ENCODE peak calls at places on chromosomes 7 and 10, in four cellular contexts. N is choroid plexus epithelial cell, H is IMR-90, U is GM06990. O is an unnamed sample.

GRCh38 chr10:22321156-22321711 is 335 bp downstream of the BMI1 start:
- DNase-seq in N (peak; percentile 83), U (peak; percentile 85), H (peak; percentile 71), O (peak; percentile 69)

GRCh38 chr7:54831644-54832095 is 72.7 kb upstream of the SEC61G start:
- DNase-seq in N (peak; percentile 32), H (no peak), U (no peak), O (no peak)

GRCh38 chr10:69640196-69640980 is 10.3 kb downstream of the FAM241B start:
- DNase-seq in U (no peak), H (no peak), N (peak; percentile 46), O (no peak)

GRCh38 chr10:129056734-129057689 is 410.0 kb upstream of the MGMT start:
- DNase-seq in U (no peak), N (no peak), H (no peak), O (no peak)

GRCh38 chr10:6204063-6204340 is 1.3 kb downstream of the PFKFB3 start:
- DNase-seq in U (peak; percentile 56), N (no peak), H (no peak), O (no peak)

GRCh38 chr7:91348686-91349085 is 84.5 kb downstream of the FZD1 start:
- DNase-seq in U (no peak), N (peak; percentile 90), H (peak; percentile 4), O (peak; percentile 63)

GRCh38 chr7:151902306-151902705 is 25.4 kb upstream of the PRKAG2 start:
- DNase-seq in U (no peak), H (no peak), N (no peak), O (no peak)

GRCh38 chr10:75450062-75450429 is 18.6 kb downstream of the LRMDA start:
- DNase-seq in N (no peak), H (no peak), U (no peak), O (no peak)

GRCh38 chr7:79454325-79454960 is 976 bp upstream of the MAGI2 start:
- DNase-seq in N (peak; percentile 65), H (peak; percentile 66), U (no peak), O (peak; percentile 49)

GRCh38 chr7:36188266-36188665 is 35.2 kb downstream of the EEPD1 start:
- DNase-seq in H (no peak), N (no peak), U (no peak), O (no peak)

GRCh38 chr7:36185092-36185491 is 32.0 kb downstream of the EEPD1 start:
- DNase-seq in N (no peak), U (no peak), H (no peak), O (no peak)

GRCh38 chr7:36185732-36186131 is 32.7 kb downstream of the EEPD1 start:
- DNase-seq in H (peak; percentile 42), U (no peak), N (no peak), O (peak; percentile 39)

GRCh38 chr7:36186359-36186758 is 33.3 kb downstream of the EEPD1 start:
- DNase-seq in H (peak; percentile 61), U (no peak), N (no peak), O (no peak)

GRCh38 chr7:36186841-36187240 is 33.8 kb downstream of the EEPD1 start:
- DNase-seq in H (peak; percentile 50), N (no peak), U (no peak), O (no peak)
- H3K4me3 ChIP-seq in H (no peak overlapping the region), N (no peak overlapping the region), U (no peak overlapping the region), O (no peak overlapping the region)

GRCh38 chr7:124662372-124662771 is 103.2 kb downstream of the GPR37 start:
- DNase-seq in U (no peak), H (no peak), N (no peak), O (no peak)

GRCh38 chr7:124667754-124668153 is 97.8 kb downstream of the GPR37 start:
- DNase-seq in H (no peak), U (no peak), N (no peak), O (no peak)

GRCh38 chr7:124667312-124667711 is 98.3 kb downstream of the GPR37 start:
- DNase-seq in H (peak; percentile 52), N (no peak), U (no peak), O (no peak)

DNA sequence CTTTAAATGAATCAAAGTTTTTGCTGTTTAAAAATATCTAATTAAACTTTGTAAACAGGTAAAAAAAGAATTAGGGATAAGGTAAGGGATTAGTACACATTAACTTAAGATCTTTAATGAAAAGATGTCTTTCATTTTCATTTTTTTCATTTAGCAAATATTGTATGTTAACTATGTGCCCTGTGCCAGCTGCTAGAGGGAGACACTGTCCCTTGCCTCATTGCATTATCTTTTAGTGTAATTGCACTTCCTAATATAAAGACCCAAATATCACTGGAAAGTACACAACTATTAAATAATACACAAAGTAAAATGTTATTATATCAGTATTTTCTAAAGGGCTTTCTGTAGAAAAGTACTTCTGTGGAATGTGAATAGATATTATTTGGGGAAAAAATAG is 102.7 kb downstream of the GPR37 start:
- DNase-seq in U (no peak), N (no peak), H (no peak), O (no peak)
- TF ChIP-seq CTCF in U (no peak), N (peak; percentile 17), H (no peak), O (no peak)

GRCh38 chr10:73244866-73245477 is 2.1 kb downstream of the DNAJC9 start:
- DNase-seq in H (no peak), N (peak; percentile 10), U (no peak), O (peak; percentile 15)
- H3K4me3 ChIP-seq in H (no peak overlapping the region), N (peak overlapping the region; percentile 15), U (peak overlapping the region; percentile 88), O (peak overlapping the region; percentile 88)

DNA sequence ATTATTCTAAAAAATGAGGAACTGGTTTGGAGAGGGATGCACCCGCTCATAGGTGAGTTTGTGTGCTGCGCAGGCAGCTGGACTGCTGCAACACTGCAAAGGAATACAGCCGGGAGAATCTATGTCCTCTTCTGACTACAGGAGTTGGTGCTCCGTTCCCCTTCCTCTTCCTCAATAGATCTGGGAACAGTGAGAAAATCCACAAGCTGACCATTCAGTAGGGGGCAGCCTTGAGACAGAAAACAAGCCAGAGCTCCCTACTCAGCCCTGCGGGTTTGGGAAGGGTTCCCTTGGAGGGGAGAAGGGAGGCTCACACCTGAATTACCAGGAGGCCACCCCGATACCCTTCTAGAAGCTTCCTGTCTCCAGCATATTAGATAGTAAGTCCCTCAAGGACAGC is 87.3 kb upstream of the FOXI2 start:
- DNase-seq in N (peak; percentile 8), H (no peak), U (no peak), O (peak; percentile 5)
- TF ChIP-seq CTCF in N (peak; percentile 44), H (no peak), U (no peak), O (peak; percentile 23)

GRCh38 chr7:92809397-92810241 is 26.8 kb downstream of the CDK6 start:
- DNase-seq in H (peak; percentile 97), N (peak; percentile 97), U (peak; percentile 61), O (peak; percentile 95)
- H3K4me3 ChIP-seq in H (no peak overlapping the region), N (no peak overlapping the region), U (peak overlapping the region; percentile 40), O (no peak overlapping the region)

DNA sequence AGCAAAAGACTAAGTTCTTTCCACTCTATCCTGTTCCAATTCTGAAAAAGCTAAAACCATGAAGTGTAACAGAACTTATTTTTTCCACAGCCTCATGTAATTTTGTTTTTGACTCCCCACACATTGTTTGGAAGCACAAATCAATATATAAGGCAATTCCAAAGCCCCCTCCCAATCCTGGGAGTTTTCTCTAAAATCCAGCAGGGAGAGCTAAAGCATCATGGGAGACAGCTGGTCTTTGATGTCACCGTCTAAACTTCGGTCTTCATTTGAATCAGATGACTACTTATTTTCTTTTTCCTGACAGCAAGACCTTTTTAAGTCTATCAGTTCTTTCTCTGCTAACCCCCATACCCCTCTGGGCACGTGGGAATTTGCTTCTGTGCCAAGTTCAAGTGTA is 33.3 kb upstream of the PON1 start:
- DNase-seq in U (no peak), H (no peak), N (peak; percentile 44), O (no peak)
- TF ChIP-seq CTCF in U (no peak), H (peak; percentile 27), N (peak; percentile 57), O (no peak)

GRCh38 chr10:1061930-1062769 is 6.0 kb downstream of the WDR37 start:
- DNase-seq in H (peak; percentile 54), U (no peak), N (peak; percentile 63), O (no peak)
- H3K4me3 ChIP-seq in H (no peak overlapping the region), U (no peak overlapping the region), N (no peak overlapping the region), O (no peak overlapping the region)

DNA sequence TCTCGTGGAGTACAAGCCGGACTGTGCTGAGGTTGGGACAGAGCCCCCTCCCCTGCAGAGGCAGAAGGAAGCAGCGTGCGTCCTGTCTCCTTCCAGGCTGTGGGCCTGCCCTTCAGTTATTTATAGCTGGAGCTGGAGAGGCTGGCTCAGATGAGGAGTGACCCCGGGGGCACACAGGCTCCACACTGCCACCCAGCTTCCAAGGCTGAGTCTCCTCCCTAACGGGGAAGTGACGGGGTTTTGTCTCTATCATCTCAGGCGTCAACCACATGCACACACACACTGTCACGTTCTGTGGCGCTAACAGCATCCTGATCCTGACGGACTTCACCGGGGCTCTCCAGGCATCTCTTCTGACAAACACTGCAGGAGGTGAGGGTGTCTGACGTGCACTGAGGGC is 25.4 kb downstream of the AMZ1 start:
- DNase-seq in N (peak; percentile 27), U (no peak), H (no peak), O (no peak)
- TF ChIP-seq CTCF in N (peak; percentile 36), U (no peak), H (no peak), O (no peak)

DNA sequence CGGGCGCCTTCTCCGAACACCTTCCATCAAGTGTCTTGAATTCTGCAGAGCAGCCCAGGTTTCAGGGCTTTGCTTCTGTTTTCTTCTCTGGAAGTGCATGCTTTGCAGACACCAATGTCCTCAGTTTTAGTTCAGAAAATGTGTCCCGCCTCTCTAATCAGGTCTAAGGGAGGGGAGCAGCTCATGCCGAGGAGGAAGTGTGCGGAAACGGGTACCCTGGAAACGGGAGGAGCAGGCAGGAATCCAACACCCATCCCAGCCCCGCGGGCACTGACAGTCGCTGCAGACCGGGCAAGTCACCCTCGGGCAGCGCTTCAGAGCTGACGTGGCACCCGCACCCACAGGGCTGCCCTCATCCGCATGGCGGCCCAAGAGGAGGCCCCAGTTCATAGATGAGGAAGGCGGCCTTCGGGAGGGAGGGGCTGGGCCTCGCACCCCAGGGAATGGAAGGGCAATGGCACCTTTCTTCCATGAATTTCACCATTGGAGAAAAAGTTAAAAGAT is 338.7 kb downstream of the DNAJB6 start:
- DNase-seq in N (no peak), U (no peak), H (no peak), O (no peak)
- H3K4me3 ChIP-seq in N (no peak overlapping the region), U (no peak overlapping the region), H (no peak overlapping the region), O (no peak overlapping the region)

DNA sequence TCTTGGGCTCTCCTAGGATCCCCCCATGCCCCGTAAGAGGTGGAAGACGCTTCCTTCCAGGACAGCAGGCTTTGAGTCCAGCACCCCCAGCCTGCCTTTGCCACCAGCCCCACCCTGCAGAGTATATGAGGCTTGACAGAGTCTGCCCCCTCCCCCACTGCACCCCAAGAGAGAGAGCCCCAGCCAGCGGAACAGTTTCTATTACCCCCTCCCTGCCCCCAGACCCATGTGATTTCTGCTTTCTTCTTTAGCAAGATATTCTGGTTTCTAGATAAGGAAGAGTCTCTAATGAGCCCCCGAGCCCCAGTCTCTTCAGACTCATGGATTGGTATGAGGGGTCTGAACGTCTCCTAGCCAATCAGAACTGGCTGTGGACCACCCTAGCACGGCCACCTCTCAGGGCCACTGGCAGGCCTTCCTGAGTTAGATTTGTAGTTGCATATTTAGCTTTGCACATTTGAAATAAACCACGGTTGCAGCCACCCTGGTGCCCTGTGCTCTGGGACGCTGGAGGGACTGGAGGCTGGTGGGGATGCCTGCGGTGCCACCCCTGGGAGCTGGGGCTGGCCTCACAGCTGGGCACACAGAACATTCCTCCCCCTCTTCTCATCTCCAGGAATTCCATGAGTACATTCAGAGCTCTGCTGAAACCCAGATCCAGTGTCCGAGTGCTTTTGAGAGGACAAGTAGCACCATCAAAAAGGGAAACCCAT is 3.0 kb upstream of the SH2B2 start:
- DNase-seq in N (no peak), H (no peak), U (no peak), O (no peak)
- TF ChIP-seq CTCF in N (no peak), H (no peak), U (no peak), O (no peak)